ENCODE peak calls at places on chromosomes 4 and X, in seven cellular contexts. One of them, this sample, is unnamed.

GRCh38 chr4:61277785-61278184 is 77.7 kb downstream of the ADGRL3 start:
- DNase-seq in HCT116: no peak
- DNase-seq in brain microvascular endothelial cell: peak; percentile 19
- DNase-seq in body of pancreas: no peak
- DNase-seq in sigmoid colon: no peak
- DNase-seq in pancreas: no peak
- DNase-seq in vagina: no peak
- DNase-seq in this sample: no peak

GRCh38 chrX:71533850-71534515 is 1.1 kb downstream of the OGT start:
- DNase-seq in HCT116: no peak
- DNase-seq in brain microvascular endothelial cell: peak; percentile 45
- DNase-seq in body of pancreas: peak; percentile 20
- DNase-seq in sigmoid colon: no peak
- DNase-seq in pancreas: no peak
- DNase-seq in vagina: no peak
- DNase-seq in this sample: peak; percentile 27

GRCh38 chrX:151852294-151852693 is 60.4 kb upstream of the MAGEA4 start:
- DNase-seq in HCT116: no peak
- DNase-seq in brain microvascular endothelial cell: no peak
- DNase-seq in body of pancreas: no peak
- DNase-seq in sigmoid colon: no peak
- DNase-seq in pancreas: no peak
- DNase-seq in vagina: no peak
- DNase-seq in this sample: no peak

GRCh38 chr4:41878170-41878941 is 56.9 kb upstream of the TMEM33 start:
- DNase-seq in HCT116: no peak
- DNase-seq in brain microvascular endothelial cell: no peak
- DNase-seq in body of pancreas: no peak
- DNase-seq in sigmoid colon: no peak
- DNase-seq in pancreas: no peak
- DNase-seq in vagina: no peak
- DNase-seq in this sample: no peak

GRCh38 chr4:178356725-178357124 is 914.5 kb upstream of the AGA start:
- DNase-seq in HCT116: peak; percentile 3
- DNase-seq in brain microvascular endothelial cell: no peak
- DNase-seq in body of pancreas: no peak
- DNase-seq in sigmoid colon: no peak
- DNase-seq in pancreas: no peak
- DNase-seq in vagina: no peak
- DNase-seq in this sample: no peak

GRCh38 chr4:167883271-167883670 is 209.1 kb upstream of the ANXA10 start:
- DNase-seq in HCT116: no peak
- DNase-seq in brain microvascular endothelial cell: no peak
- DNase-seq in body of pancreas: no peak
- DNase-seq in sigmoid colon: no peak
- DNase-seq in pancreas: no peak
- DNase-seq in vagina: no peak
- DNase-seq in this sample: no peak

GRCh38 chr4:177047070-177047850 is 254.5 kb upstream of the VEGFC start:
- DNase-seq in HCT116: peak; percentile 59
- DNase-seq in brain microvascular endothelial cell: peak; percentile 52
- DNase-seq in body of pancreas: peak; percentile 54
- DNase-seq in sigmoid colon: peak; percentile 67
- DNase-seq in pancreas: peak; percentile 58
- DNase-seq in vagina: no peak
- DNase-seq in this sample: no peak

GRCh38 chr4:121270384-121270783 is 106.3 kb upstream of the TNIP3 start:
- DNase-seq in HCT116: no peak
- DNase-seq in brain microvascular endothelial cell: no peak
- DNase-seq in body of pancreas: no peak
- DNase-seq in sigmoid colon: no peak
- DNase-seq in pancreas: no peak
- DNase-seq in vagina: no peak
- DNase-seq in this sample: no peak

GRCh38 chrX:19017271-19017670 is 33.4 kb upstream of the PHKA2 start:
- DNase-seq in HCT116: no peak
- DNase-seq in brain microvascular endothelial cell: no peak
- DNase-seq in body of pancreas: no peak
- DNase-seq in sigmoid colon: no peak
- DNase-seq in pancreas: no peak
- DNase-seq in vagina: no peak
- DNase-seq in this sample: no peak

GRCh38 chr4:48016141-48017107 is at the start of the genes CNGA1 and NIPAL1:
- DNase-seq in HCT116: peak; percentile 63
- DNase-seq in brain microvascular endothelial cell: peak; percentile 66
- DNase-seq in body of pancreas: peak; percentile 88
- DNase-seq in sigmoid colon: peak; percentile 70
- DNase-seq in pancreas: peak; percentile 91
- DNase-seq in vagina: no peak
- DNase-seq in this sample: peak; percentile 70

GRCh38 chr4:37516057-37516775 is 170.0 kb downstream of the RELL1 start:
- DNase-seq in HCT116: no peak
- DNase-seq in brain microvascular endothelial cell: no peak
- DNase-seq in body of pancreas: no peak
- DNase-seq in sigmoid colon: no peak
- DNase-seq in pancreas: no peak
- DNase-seq in vagina: no peak
- DNase-seq in this sample: no peak

GRCh38 chr4:66216252-66216651 is 546.0 kb upstream of the EPHA5 start:
- DNase-seq in HCT116: no peak
- DNase-seq in brain microvascular endothelial cell: no peak
- DNase-seq in body of pancreas: no peak
- DNase-seq in sigmoid colon: no peak
- DNase-seq in pancreas: no peak
- DNase-seq in vagina: no peak
- DNase-seq in this sample: no peak

GRCh38 chr4:119664168-119664907 is 35.7 kb upstream of the PDE5A start:
- DNase-seq in HCT116: no peak
- DNase-seq in brain microvascular endothelial cell: no peak
- DNase-seq in body of pancreas: no peak
- DNase-seq in sigmoid colon: no peak
- DNase-seq in pancreas: no peak
- DNase-seq in vagina: no peak
- DNase-seq in this sample: no peak

GRCh38 chr4:176436500-176436973 is 116.8 kb downstream of the SPCS3 start:
- DNase-seq in HCT116: no peak
- DNase-seq in brain microvascular endothelial cell: peak; percentile 76
- DNase-seq in body of pancreas: no peak
- DNase-seq in sigmoid colon: no peak
- DNase-seq in pancreas: no peak
- DNase-seq in vagina: no peak
- DNase-seq in this sample: no peak

GRCh38 chr4:40515398-40516293 is 114.0 kb downstream of the RBM47 start:
- DNase-seq in HCT116: no peak
- DNase-seq in brain microvascular endothelial cell: no peak
- DNase-seq in body of pancreas: no peak
- DNase-seq in sigmoid colon: no peak
- DNase-seq in pancreas: no peak
- DNase-seq in vagina: no peak
- DNase-seq in this sample: no peak

DNA sequence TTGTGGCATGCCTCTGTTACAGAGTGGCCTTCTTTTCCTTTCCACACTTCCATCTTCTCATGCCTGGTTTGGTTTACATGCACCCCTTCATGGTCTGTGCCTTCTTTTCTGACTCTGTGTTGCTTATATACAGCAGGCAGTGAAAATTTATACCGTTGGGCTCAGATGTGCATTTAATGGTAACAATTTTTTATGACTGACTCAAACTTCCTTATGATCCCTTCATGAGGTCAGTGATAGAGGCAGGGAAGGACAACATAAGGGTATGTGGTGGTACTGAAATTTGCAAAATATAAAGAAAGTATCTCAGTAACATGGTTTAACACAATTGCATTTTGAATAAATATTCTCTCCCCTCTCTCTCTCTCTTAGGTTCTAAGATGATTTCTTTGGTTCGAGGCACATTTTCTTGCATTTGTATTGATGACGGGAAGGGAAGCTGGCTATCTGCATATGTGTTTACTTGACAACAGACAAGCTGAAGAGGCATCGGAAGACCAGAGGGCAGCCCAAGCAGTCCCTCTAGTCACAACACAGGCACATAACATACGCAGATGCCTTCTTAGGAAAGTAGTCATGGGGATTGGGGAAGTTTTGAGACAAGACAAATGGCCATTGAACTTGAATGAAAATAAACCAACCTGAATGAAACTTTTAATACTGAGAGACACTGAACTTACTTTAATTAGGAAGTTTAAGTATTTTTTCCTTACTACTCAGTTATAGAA is 163.3 kb upstream of the LEF1 start:
- DNase-seq in HCT116: no peak
- DNase-seq in brain microvascular endothelial cell: no peak
- DNase-seq in body of pancreas: no peak
- DNase-seq in sigmoid colon: no peak
- DNase-seq in pancreas: no peak
- DNase-seq in vagina: no peak
- DNase-seq in this sample: no peak
- TF ChIP-seq CTCF in HCT116: no peak
- TF ChIP-seq CTCF in brain microvascular endothelial cell: no peak
- TF ChIP-seq CTCF in body of pancreas: no peak
- TF ChIP-seq CTCF in sigmoid colon: no peak
- TF ChIP-seq CTCF in pancreas: no peak
- TF ChIP-seq CTCF in vagina: no peak
- TF ChIP-seq CTCF in this sample: no peak

DNA sequence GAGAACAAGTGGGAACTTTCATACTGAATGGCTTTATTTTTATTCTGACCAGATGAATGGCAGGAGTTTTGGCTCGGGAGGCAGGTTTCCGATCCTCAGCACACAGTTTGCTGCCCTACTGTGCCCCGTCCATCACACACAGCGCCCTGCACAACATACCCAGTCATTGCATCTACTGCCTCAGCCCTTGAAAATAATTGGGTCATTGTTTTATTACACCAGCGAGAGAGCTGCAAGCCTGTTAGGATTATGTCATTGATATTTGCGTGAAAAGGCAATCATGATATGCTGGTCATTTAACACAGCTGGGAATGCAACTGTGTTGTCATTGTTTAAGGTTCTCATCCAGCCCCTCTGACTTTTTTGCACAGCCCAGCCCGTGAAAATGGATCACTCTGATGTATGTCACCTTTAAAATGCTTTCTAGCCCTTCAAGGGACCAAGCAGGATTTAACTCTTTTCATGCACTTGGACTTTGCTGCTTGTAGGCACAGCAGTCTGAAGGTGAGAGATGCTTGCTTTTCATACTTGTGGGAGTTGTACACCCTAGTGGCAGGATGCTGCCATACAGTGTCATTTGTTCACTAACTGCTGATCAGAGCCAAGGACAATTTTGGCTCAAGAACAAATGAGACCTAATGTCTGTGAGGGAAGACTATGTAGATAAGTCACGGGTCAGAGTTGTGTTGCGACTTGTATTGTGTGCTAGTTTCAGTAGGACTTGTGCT is 62.3 kb downstream of the RTL9 start:
- DNase-seq in HCT116: no peak
- DNase-seq in brain microvascular endothelial cell: no peak
- DNase-seq in body of pancreas: no peak
- DNase-seq in sigmoid colon: no peak
- DNase-seq in pancreas: no peak
- DNase-seq in vagina: no peak
- DNase-seq in this sample: no peak
- TF ChIP-seq CTCF in HCT116: peak; percentile 48
- TF ChIP-seq CTCF in brain microvascular endothelial cell: peak; percentile 59
- TF ChIP-seq CTCF in body of pancreas: no peak
- TF ChIP-seq CTCF in sigmoid colon: no peak
- TF ChIP-seq CTCF in pancreas: peak; percentile 13
- TF ChIP-seq CTCF in vagina: no peak
- TF ChIP-seq CTCF in this sample: no peak

GRCh38 chr4:73914071-73914470 is 44.9 kb downstream of the CXCL1 start:
- DNase-seq in HCT116: no peak
- DNase-seq in brain microvascular endothelial cell: no peak
- DNase-seq in body of pancreas: no peak
- DNase-seq in sigmoid colon: no peak
- DNase-seq in pancreas: no peak
- DNase-seq in vagina: no peak
- DNase-seq in this sample: no peak
- TF ChIP-seq CTCF in HCT116: no peak
- TF ChIP-seq CTCF in brain microvascular endothelial cell: no peak
- TF ChIP-seq CTCF in body of pancreas: no peak
- TF ChIP-seq CTCF in sigmoid colon: no peak
- TF ChIP-seq CTCF in pancreas: no peak
- TF ChIP-seq CTCF in vagina: no peak
- TF ChIP-seq CTCF in this sample: no peak

DNA sequence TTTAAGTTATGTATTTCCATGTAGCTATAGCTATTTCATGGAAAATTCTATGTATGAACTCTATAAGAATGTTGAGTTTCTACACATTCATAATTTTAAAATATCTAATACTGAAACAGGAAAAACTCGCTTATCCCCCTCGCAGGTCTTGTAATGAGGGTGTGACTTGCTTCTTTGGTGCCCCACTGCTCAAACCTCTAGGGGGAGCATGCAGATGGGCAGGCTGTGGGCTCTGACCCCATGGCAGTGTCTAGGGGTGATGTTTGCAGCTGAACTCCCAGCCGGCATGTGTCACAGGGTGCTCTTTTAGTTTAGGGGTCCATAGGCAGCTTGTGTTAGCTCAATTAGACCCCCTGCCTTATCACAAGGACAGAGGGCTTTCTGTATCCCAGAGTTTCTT is 1825.7 kb upstream of the ADGRL3 start:
- DNase-seq in HCT116: no peak
- DNase-seq in brain microvascular endothelial cell: no peak
- DNase-seq in body of pancreas: no peak
- DNase-seq in sigmoid colon: no peak
- DNase-seq in pancreas: no peak
- DNase-seq in vagina: no peak
- DNase-seq in this sample: no peak
- TF ChIP-seq CTCF in HCT116: no peak
- TF ChIP-seq CTCF in brain microvascular endothelial cell: no peak
- TF ChIP-seq CTCF in body of pancreas: no peak
- TF ChIP-seq CTCF in sigmoid colon: no peak
- TF ChIP-seq CTCF in pancreas: no peak
- TF ChIP-seq CTCF in vagina: no peak
- TF ChIP-seq CTCF in this sample: no peak